ENCODE peak calls at places on chromosomes 3 and 15, in five cellular contexts. J is psoas muscle, L is adrenal gland, A is cardiac muscle cell, G is IMR-90. P is an unnamed sample.

GRCh38 chr3:11391930-11392688 is 119.9 kb downstream of the ATG7 start:
- DNase-seq in L (no peak), G (peak; percentile 59), J (no peak), A (peak; percentile 89), P (no peak)

GRCh38 chr3:197478746-197479668 is 76.8 kb downstream of the BDH1 start:
- DNase-seq in A (no peak), L (no peak), J (no peak), G (no peak), P (no peak)

GRCh38 chr3:43948013-43948412 is 257.3 kb downstream of the ABHD5 start:
- DNase-seq in L (no peak), J (no peak), A (no peak), G (no peak), P (no peak)

GRCh38 chr3:60609446-60609845 is 641.8 kb downstream of the FHIT start:
- DNase-seq in L (no peak), G (no peak), J (no peak), A (no peak), P (no peak)

GRCh38 chr15:56736308-56736707 is 3.0 kb upstream of the ZNF280D start:
- DNase-seq in J (no peak), L (peak; percentile 50), A (peak; percentile 70), G (peak; percentile 61), P (no peak)

GRCh38 chr3:39907981-39908380 is 98.6 kb downstream of the MYRIP start:
- DNase-seq in A (peak; percentile 61), J (no peak), G (no peak), L (peak; percentile 45), P (no peak)

GRCh38 chr3:36548712-36549111 is 168.4 kb downstream of the STAC start:
- DNase-seq in G (no peak), J (no peak), A (no peak), L (no peak), P (no peak)

GRCh38 chr15:65303687-65304392 is 637 bp upstream of the RNU5B-1 start:
- DNase-seq in L (peak; percentile 67), J (peak; percentile 68), G (peak; percentile 43), A (peak; percentile 70), P (peak; percentile 74)

GRCh38 chr3:150627557-150627956 is 24.4 kb downstream of the SELENOT start:
- DNase-seq in A (peak; percentile 81), J (no peak), L (no peak), G (peak; percentile 40), P (no peak)

GRCh38 chr15:59941612-59942011 is 62.5 kb upstream of the FOXB1 start:
- DNase-seq in G (no peak), J (no peak), L (no peak), A (no peak), P (no peak)

GRCh38 chr3:89049119-89049518 is 58.3 kb upstream of the EPHA3 start:
- DNase-seq in A (no peak), L (no peak), J (no peak), G (peak; percentile 11), P (no peak)

GRCh38 chr15:63080638-63081250 is 38.2 kb downstream of the TPM1 start:
- DNase-seq in J (no peak), A (no peak), L (no peak), G (no peak), P (no peak)

GRCh38 chr3:32280262-32280910 is 41.9 kb downstream of the CMTM8 start:
- DNase-seq in J (no peak), A (no peak), G (no peak), L (no peak), P (no peak)

GRCh38 chr3:170346481-170347125 is 10.9 kb upstream of the SKIL start:
- DNase-seq in L (no peak), J (no peak), A (no peak), G (peak; percentile 54), P (no peak)

GRCh38 chr3:10400050-10400748 is 79.3 kb upstream of the SEC13 start:
- DNase-seq in J (no peak), L (no peak), A (no peak), G (peak; percentile 2), P (no peak)

GRCh38 chr3:186413615-186414415 is 51.8 kb upstream of the DGKG start:
- DNase-seq in A (peak; percentile 12), J (peak; percentile 53), G (no peak), L (peak; percentile 68), P (peak; percentile 50)

GRCh38 chr3:134869153-134869726 is 74.2 kb downstream of the EPHB1 start:
- DNase-seq in G (no peak), A (no peak), J (no peak), L (no peak), P (no peak)

GRCh38 chr3:174287601-174288180 is 571.4 kb upstream of the NAALADL2 start:
- DNase-seq in J (no peak), L (no peak), G (no peak), A (no peak), P (no peak)

GRCh38 chr3:14625443-14625842 is 26.1 kb upstream of the CCDC174 start:
- DNase-seq in A (no peak), J (no peak), L (no peak), G (no peak), P (no peak)

GRCh38 chr3:184620101-184620798 is 58.7 kb downstream of the EPHB3 start:
- DNase-seq in G (peak; percentile 67), L (no peak), J (no peak), A (peak; percentile 53), P (no peak)

GRCh38 chr3:115187149-115187757 is 40.2 kb upstream of the ZBTB20 start:
- DNase-seq in A (no peak), L (no peak), J (no peak), G (no peak), P (no peak)

GRCh38 chr15:66132251-66132816 is 121.2 kb downstream of the MEGF11 start:
- DNase-seq in J (no peak), A (no peak), G (no peak), L (no peak), P (peak; percentile 41)

GRCh38 chr3:13536832-13537231 is 12.1 kb upstream of the FBLN2 start:
- DNase-seq in J (no peak), G (no peak), A (peak; percentile 65), L (no peak), P (no peak)

GRCh38 chr3:99789322-99789721 is 28.3 kb upstream of the CMSS1 start:
- DNase-seq in L (peak; percentile 24), J (no peak), A (peak; percentile 86), G (peak; percentile 67), P (no peak)

GRCh38 chr3:183699238-183699947 is 1.8 kb downstream of the YEATS2 start:
- DNase-seq in J (no peak), A (no peak), L (no peak), G (no peak), P (no peak)

DNA sequence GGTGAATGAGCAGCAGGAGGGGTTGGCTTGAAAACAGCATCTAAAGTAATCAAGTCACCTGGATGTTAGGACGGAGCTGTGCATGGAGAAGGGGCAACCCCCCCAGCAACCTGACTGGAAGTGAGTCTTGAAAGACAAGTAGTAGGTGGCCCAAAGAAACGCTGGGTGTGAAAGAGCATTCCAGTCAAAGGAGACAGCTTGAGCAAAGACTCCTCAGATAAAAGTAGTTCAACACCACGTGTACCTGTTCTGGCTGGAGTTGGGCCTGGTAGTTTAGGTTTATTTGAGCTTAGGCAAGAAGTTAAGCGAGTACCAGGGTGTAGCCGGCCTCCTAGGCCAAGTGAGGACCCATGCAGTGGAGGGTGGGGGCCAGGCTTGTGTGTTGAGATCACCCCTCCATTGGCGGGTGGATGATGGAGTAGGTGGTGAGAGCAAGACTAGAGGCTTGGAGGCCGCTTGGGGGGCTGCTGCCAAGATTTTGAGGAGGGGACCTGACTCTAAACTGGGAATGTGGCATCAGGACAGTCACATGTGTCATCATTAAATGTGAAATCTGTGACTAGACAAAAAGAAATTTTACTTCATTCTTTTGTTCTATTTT is 61.3 kb downstream of the ABHD2 start:
- DNase-seq in J (peak; percentile 28), G (no peak), L (no peak), A (no peak), P (no peak)
- H3K27ac ChIP-seq in J (peak overlapping the region; percentile 78), G (no peak overlapping the region), L (no peak overlapping the region), A (peak overlapping the region; percentile 70), P (no peak overlapping the region)

GRCh38 chr3:65908588-65908987 is 130.1 kb downstream of the MAGI1 start:
- DNase-seq in J (no peak), L (no peak), A (no peak), G (no peak), P (no peak)

GRCh38 chr3:65915477-65915876 is 123.2 kb downstream of the MAGI1 start:
- DNase-seq in J (no peak), L (no peak), A (no peak), G (no peak), P (no peak)

GRCh38 chr3:65914740-65915366 is 123.9 kb downstream of the MAGI1 start:
- DNase-seq in G (no peak), J (no peak), A (no peak), L (no peak), P (no peak)

GRCh38 chr3:65912647-65913046 is 126.1 kb downstream of the MAGI1 start:
- DNase-seq in L (no peak), J (no peak), A (no peak), G (no peak), P (no peak)

GRCh38 chr3:65914032-65914739 is 124.5 kb downstream of the MAGI1 start:
- DNase-seq in L (no peak), A (peak; percentile 21), G (no peak), J (no peak), P (peak; percentile 30)
- TF ChIP-seq CTCF in L (no peak), A (peak; percentile 35), G (no peak), J (peak; percentile 9), P (no peak)

GRCh38 chr15:73928241-73928579 is 1.9 kb downstream of the LOXL1 start:
- DNase-seq in J (no peak), A (no peak), G (no peak), L (no peak), P (no peak)

GRCh38 chr15:73926191-73927002 is at the start of gene LOXL1:
- DNase-seq in L (peak; percentile 43), A (peak; percentile 93), G (peak; percentile 92), J (peak; percentile 80), P (no peak)

GRCh38 chr15:73927003-73927475 is 777 bp downstream of the LOXL1 start:
- DNase-seq in L (peak; percentile 56), G (no peak), A (peak; percentile 33), J (peak; percentile 60), P (no peak)

GRCh38 chr15:73928971-73929627 is 2.8 kb downstream of the LOXL1 start:
- DNase-seq in A (no peak), J (no peak), L (no peak), G (no peak), P (no peak)

DNA sequence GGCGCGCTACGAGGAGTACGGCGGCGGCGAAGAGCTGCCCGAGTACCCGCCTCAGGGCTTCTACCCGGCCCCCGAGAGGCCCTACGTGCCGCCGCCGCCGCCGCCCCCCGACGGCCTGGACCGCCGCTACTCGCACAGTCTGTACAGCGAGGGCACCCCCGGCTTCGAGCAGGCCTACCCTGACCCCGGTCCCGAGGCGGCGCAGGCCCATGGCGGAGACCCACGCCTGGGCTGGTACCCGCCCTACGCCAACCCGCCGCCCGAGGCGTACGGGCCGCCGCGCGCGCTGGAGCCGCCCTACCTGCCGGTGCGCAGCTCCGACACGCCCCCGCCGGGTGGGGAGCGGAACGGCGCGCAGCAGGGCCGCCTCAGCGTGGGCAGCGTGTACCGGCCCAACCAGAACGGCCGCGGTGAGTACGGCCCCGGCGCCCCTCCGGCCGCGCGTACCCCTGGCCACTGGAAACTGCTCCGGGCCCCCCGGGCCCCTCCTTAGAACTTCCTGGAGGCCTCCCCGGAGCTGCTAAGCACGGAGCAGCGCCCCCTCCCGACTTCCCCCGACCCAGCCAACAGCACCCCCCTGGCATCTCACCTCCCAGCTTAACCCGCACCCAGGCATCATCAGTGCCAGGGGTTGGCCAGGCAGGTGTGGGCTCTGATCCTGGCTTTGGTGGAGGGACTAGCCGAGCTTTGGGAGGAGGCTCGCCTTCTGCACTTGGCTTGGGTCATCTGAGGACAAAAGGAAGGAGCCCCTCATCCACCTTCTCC is 1.4 kb downstream of the LOXL1 start:
- DNase-seq in G (peak; percentile 51), A (peak; percentile 66), L (peak; percentile 49), J (peak; percentile 60), P (no peak)
- H3K27ac ChIP-seq in G (peak overlapping the region; percentile 93), A (peak overlapping the region; percentile 8), L (peak overlapping the region; percentile 75), J (peak overlapping the region; percentile 68), P (no peak overlapping the region)

GRCh38 chr15:27912283-27912682 is 186.8 kb downstream of the OCA2 start:
- DNase-seq in G (no peak), L (no peak), J (no peak), A (no peak), P (no peak)
- TF ChIP-seq CTCF in G (no peak), L (no peak), J (no peak), A (no peak), P (no peak)

P was measured in dorsolateral prefrontal cortex.